ENCODE peak calls at places on chromosome 7, in four cellular contexts. X, A, W and E are unnamed samples.

GRCh38 chr7:55104123-55104522 is 85.3 kb downstream of the EGFR start:
- DNase-seq in W (no peak), X (no peak), A (no peak), E (no peak)

GRCh38 chr7:967361-968082 is 7.8 kb downstream of the COX19 start:
- DNase-seq in X (no peak), W (no peak), A (no peak), E (no peak)

GRCh38 chr7:79876769-79877362 is 257.8 kb upstream of the GNAI1 start:
- DNase-seq in W (no peak), A (peak; percentile 16), X (no peak), E (no peak)

GRCh38 chr7:28890137-28890536 is 68.0 kb downstream of the TRIL start:
- DNase-seq in W (no peak), X (no peak), A (peak; percentile 58), E (no peak)

GRCh38 chr7:3725660-3726059 is 424.6 kb downstream of the SDK1 start:
- DNase-seq in X (no peak), W (no peak), A (no peak), E (no peak)

GRCh38 chr7:125618516-125618915 is 688.9 kb upstream of the POT1 start:
- DNase-seq in W (no peak), X (no peak), A (no peak), E (no peak)

GRCh38 chr7:16587785-16588184 is 57.8 kb downstream of the ANKMY2 start:
- DNase-seq in A (no peak), W (no peak), X (no peak), E (no peak)

GRCh38 chr7:64182036-64182790 is 24.8 kb upstream of the ZNF735 start:
- DNase-seq in X (no peak), A (no peak), W (no peak), E (no peak)

GRCh38 chr7:98357751-98358161 is 43.1 kb downstream of the BAIAP2L1 start:
- DNase-seq in A (peak; percentile 7), W (peak; percentile 22), X (peak; percentile 67), E (no peak)

GRCh38 chr7:51246258-51247245 is 70.1 kb downstream of the COBL start:
- DNase-seq in W (no peak), A (no peak), X (no peak), E (peak; percentile 37)

DNA sequence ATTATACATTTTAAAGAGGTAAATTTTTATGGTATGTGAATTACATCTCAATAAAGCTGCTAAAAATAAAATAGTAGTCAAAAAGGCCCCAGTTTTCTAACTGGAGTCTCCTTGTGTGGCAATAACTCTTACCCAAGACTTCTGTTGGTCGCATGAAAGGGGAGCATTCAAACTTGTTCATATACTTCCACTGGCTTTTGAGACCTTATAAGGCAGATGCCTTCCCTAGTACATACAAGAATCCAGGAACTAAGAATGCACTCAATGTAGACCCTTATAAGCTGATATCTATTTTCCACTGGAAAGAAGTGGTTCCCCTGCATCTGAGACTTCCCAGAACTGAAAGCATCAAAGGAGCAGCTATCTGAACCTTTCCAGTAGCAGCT is 13.0 kb downstream of the BCAP29 start:
- DNase-seq in W (no peak), A (no peak), X (no peak), E (no peak)
- TF ChIP-seq CTCF in W (no peak), A (no peak), X (no peak), E (no peak)

GRCh38 chr7:107878636-107879035 is 12.3 kb upstream of the DLD start:
- DNase-seq in A (no peak), X (no peak), W (no peak), E (no peak)

GRCh38 chr7:107874605-107875446 is 16.2 kb upstream of the DLD start:
- DNase-seq in A (peak; percentile 19), X (peak; percentile 44), W (peak; percentile 53), E (no peak)

GRCh38 chr7:107882766-107883165 is 8.2 kb upstream of the DLD start:
- DNase-seq in A (no peak), X (no peak), W (no peak), E (no peak)

GRCh38 chr7:107877731-107878382 is 13.1 kb upstream of the DLD start:
- DNase-seq in W (no peak), X (no peak), A (no peak), E (no peak)

GRCh38 chr7:107879400-107880035 is 11.5 kb upstream of the DLD start:
- DNase-seq in X (peak; percentile 56), W (no peak), A (peak; percentile 20), E (no peak)
- TF ChIP-seq CTCF in X (peak; percentile 83), W (peak; percentile 76), A (peak; percentile 48), E (peak; percentile 89)

DNA sequence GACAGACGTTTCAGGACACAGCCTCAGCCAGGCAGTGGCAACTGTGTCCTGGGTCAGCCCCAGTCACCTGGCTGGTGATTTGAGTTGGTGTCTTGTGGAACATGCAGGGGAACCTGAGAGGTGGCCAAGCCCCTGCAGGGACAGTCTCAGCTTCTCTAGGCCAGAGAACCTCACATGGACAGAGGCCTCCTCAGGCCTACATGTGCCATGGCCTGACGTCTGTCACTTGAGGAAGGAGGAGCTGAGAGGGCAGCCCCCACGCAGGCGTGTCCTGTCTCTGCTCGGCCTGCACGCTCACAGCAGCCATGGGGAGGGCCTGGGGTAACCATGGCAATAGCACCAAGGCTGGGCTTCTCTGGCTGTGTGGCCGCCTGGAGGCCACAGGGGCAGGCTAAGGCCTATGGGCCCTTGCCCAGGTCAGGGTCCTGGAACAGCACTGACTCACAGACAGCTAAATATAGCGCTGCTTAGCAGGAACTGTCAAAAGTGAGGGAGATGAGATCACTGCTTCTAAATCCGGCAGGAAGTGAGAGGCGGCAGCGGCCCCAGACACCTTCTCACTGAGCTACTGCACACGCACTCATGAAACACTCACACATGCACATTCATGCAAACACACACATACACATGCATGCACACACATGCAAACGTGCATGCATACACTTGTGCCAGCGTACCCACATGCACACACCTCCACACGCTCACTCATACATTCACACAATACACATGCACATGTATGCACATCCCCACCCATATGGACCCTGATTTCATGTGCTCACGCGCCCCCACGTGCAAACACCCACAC is 57.0 kb downstream of the YKT6 start:
- DNase-seq in W (peak; percentile 31), X (no peak), A (peak; percentile 59), E (no peak)
- TF ChIP-seq CTCF in W (no peak), X (no peak), A (no peak), E (no peak)

GRCh38 chr7:71465741-71466189 is 333.8 kb downstream of the GALNT17 start:
- DNase-seq in X (no peak), W (no peak), A (no peak), E (no peak)

GRCh38 chr7:71470948-71471347 is 339.0 kb downstream of the GALNT17 start:
- DNase-seq in X (no peak), A (no peak), W (no peak), E (no peak)

GRCh38 chr7:71466448-71467145 is 334.7 kb downstream of the GALNT17 start:
- DNase-seq in X (no peak), W (no peak), A (no peak), E (no peak)
- TF ChIP-seq CTCF in X (no peak), W (no peak), A (no peak), E (no peak)

GRCh38 chr7:106518239-106518638 is 142.7 kb downstream of the CCDC71L start:
- DNase-seq in X (no peak), W (no peak), A (no peak), E (no peak)
- TF ChIP-seq CTCF in X (no peak), W (no peak), A (no peak), E (no peak)

GRCh38 chr7:102387064-102387463 is 9.1 kb upstream of the PRKRIP1 start:
- DNase-seq in W (no peak), X (no peak), A (no peak), E (no peak)
- TF ChIP-seq CTCF in W (no peak), X (no peak), A (no peak), E (no peak)

GRCh38 chr7:34900891-34901493 is 136.3 kb downstream of the DPY19L1 start:
- DNase-seq in W (no peak), A (no peak), X (no peak), E (no peak)
- TF ChIP-seq CTCF in W (no peak), A (peak; percentile 47), X (peak; percentile 7), E (peak; percentile 33)

GRCh38 chr7:149067869-149068268 is 22.6 kb downstream of the ZNF786 start:
- DNase-seq in A (peak; percentile 17), X (no peak), W (no peak), E (no peak)
- TF ChIP-seq CTCF in A (no peak), X (peak; percentile 11), W (no peak), E (no peak)